ENCODE peak calls at places on chromosomes 3 and 15, in eight cellular contexts. One of them, this sample, is unnamed. For H3K36me3 and H3K4me1, the result is how much of the 10 kb centered on the place peaks cover.

GRCh38 chr15:89672221-89673161 is 6.7 kb downstream of the PLIN1 start:
- DNase-seq in adrenal gland: peak
- DNase-seq in colonic mucosa: no peak
- DNase-seq in effector memory CD4-positive, alpha-beta T cell: no peak
- DNase-seq in K562: no peak
- DNase-seq in cardiac muscle cell: no peak
- DNase-seq in PC-9: no peak
- DNase-seq in lower lobe of right lung: no peak
- DNase-seq in this sample: peak

GRCh38 chr3:45975696-45976095 is 19.9 kb downstream of the FYCO1 start:
- DNase-seq in colonic mucosa: no peak
- DNase-seq in PC-9: no peak
- DNase-seq in K562: no peak
- DNase-seq in cardiac muscle cell: no peak
- DNase-seq in lower lobe of right lung: no peak
- DNase-seq in effector memory CD4-positive, alpha-beta T cell: no peak
- DNase-seq in adrenal gland: no peak
- DNase-seq in this sample: no peak

GRCh38 chr15:69903476-69904295 is 194.0 kb downstream of the TLE3 start:
- DNase-seq in effector memory CD4-positive, alpha-beta T cell: no peak
- DNase-seq in colonic mucosa: no peak
- DNase-seq in lower lobe of right lung: no peak
- DNase-seq in K562: no peak
- DNase-seq in adrenal gland: no peak
- DNase-seq in PC-9: no peak
- DNase-seq in cardiac muscle cell: no peak
- DNase-seq in this sample: no peak

GRCh38 chr15:68679961-68680371 is 101.2 kb downstream of the CORO2B start:
- DNase-seq in colonic mucosa: no peak
- DNase-seq in adrenal gland: no peak
- DNase-seq in cardiac muscle cell: no peak
- DNase-seq in effector memory CD4-positive, alpha-beta T cell: no peak
- DNase-seq in lower lobe of right lung: no peak
- DNase-seq in PC-9: no peak
- DNase-seq in K562: no peak
- DNase-seq in this sample: no peak

GRCh38 chr3:25033407-25034029 is 394.5 kb upstream of the RARB start:
- DNase-seq in K562: no peak
- DNase-seq in adrenal gland: peak
- DNase-seq in PC-9: peak
- DNase-seq in effector memory CD4-positive, alpha-beta T cell: no peak
- DNase-seq in cardiac muscle cell: peak
- DNase-seq in colonic mucosa: peak
- DNase-seq in lower lobe of right lung: no peak
- DNase-seq in this sample: no peak

GRCh38 chr15:62067448-62068044 is 769 bp downstream of the C2CD4A start:
- DNase-seq in adrenal gland: peak
- DNase-seq in K562: no peak
- DNase-seq in PC-9: no peak
- DNase-seq in lower lobe of right lung: peak
- DNase-seq in effector memory CD4-positive, alpha-beta T cell: no peak
- DNase-seq in cardiac muscle cell: peak
- DNase-seq in colonic mucosa: peak
- DNase-seq in this sample: no peak

GRCh38 chr3:186782542-186783069 is 771 bp upstream of the EIF4A2 start:
- DNase-seq in colonic mucosa: no peak
- DNase-seq in cardiac muscle cell: no peak
- DNase-seq in lower lobe of right lung: no peak
- DNase-seq in PC-9: no peak
- DNase-seq in K562: no peak
- DNase-seq in adrenal gland: no peak
- DNase-seq in effector memory CD4-positive, alpha-beta T cell: no peak
- DNase-seq in this sample: no peak

GRCh38 chr3:140432176-140432753 is 245.6 kb upstream of the TRIM42 start:
- DNase-seq in cardiac muscle cell: no peak
- DNase-seq in lower lobe of right lung: no peak
- DNase-seq in K562: no peak
- DNase-seq in colonic mucosa: no peak
- DNase-seq in adrenal gland: no peak
- DNase-seq in effector memory CD4-positive, alpha-beta T cell: no peak
- DNase-seq in PC-9: no peak
- DNase-seq in this sample: no peak

GRCh38 chr15:79283252-79284048 is 928 bp downstream of the ANKRD34C start:
- DNase-seq in colonic mucosa: no peak
- DNase-seq in lower lobe of right lung: no peak
- DNase-seq in effector memory CD4-positive, alpha-beta T cell: no peak
- DNase-seq in PC-9: no peak
- DNase-seq in cardiac muscle cell: peak
- DNase-seq in K562: peak
- DNase-seq in adrenal gland: peak
- DNase-seq in this sample: no peak

GRCh38 chr3:60757724-60758123 is 493.5 kb downstream of the FHIT start:
- DNase-seq in PC-9: no peak
- DNase-seq in effector memory CD4-positive, alpha-beta T cell: no peak
- DNase-seq in colonic mucosa: no peak
- DNase-seq in cardiac muscle cell: no peak
- DNase-seq in lower lobe of right lung: no peak
- DNase-seq in adrenal gland: no peak
- DNase-seq in K562: no peak
- DNase-seq in this sample: no peak

GRCh38 chr3:140242818-140243276 is 307.9 kb downstream of the CLSTN2 start:
- DNase-seq in effector memory CD4-positive, alpha-beta T cell: no peak
- DNase-seq in cardiac muscle cell: peak
- DNase-seq in PC-9: no peak
- DNase-seq in adrenal gland: no peak
- DNase-seq in colonic mucosa: no peak
- DNase-seq in lower lobe of right lung: no peak
- DNase-seq in K562: no peak
- DNase-seq in this sample: no peak

GRCh38 chr3:187615630-187616029 is 54.6 kb downstream of the SST start:
- DNase-seq in colonic mucosa: no peak
- DNase-seq in adrenal gland: no peak
- DNase-seq in K562: no peak
- DNase-seq in lower lobe of right lung: no peak
- DNase-seq in cardiac muscle cell: no peak
- DNase-seq in PC-9: no peak
- DNase-seq in effector memory CD4-positive, alpha-beta T cell: no peak
- DNase-seq in this sample: no peak

GRCh38 chr3:186476541-186476940 is 67.6 kb downstream of the CRYGS start:
- DNase-seq in lower lobe of right lung: no peak
- DNase-seq in adrenal gland: no peak
- DNase-seq in K562: no peak
- DNase-seq in PC-9: no peak
- DNase-seq in effector memory CD4-positive, alpha-beta T cell: no peak
- DNase-seq in colonic mucosa: no peak
- DNase-seq in cardiac muscle cell: no peak
- DNase-seq in this sample: no peak

GRCh38 chr15:70327328-70328136 is 229.8 kb upstream of the TLE3 start:
- DNase-seq in K562: no peak
- DNase-seq in PC-9: peak
- DNase-seq in cardiac muscle cell: no peak
- DNase-seq in effector memory CD4-positive, alpha-beta T cell: no peak
- DNase-seq in colonic mucosa: no peak
- DNase-seq in lower lobe of right lung: no peak
- DNase-seq in adrenal gland: no peak
- DNase-seq in this sample: no peak

DNA sequence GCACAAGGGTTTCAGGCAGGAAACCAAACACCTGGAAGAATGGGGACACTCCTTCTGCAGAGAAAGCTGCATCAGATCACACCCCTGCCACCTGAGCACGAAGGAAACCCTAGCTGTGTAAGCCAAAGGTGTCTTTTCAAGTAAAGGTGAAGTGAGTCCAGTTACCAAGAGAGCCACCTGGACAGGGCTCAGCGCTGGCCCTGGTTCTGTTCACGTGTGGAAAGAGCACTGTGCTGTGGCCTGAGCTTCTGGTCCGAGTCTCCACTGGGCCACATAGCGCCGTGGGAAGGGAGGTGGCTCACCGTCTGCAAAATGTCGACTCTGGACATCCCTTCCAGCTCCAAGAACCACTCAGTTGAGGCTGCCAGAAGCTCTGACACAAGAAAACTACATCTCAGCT is 151.1 kb downstream of the ADAMTS17 start:
- DNase-seq in lower lobe of right lung: no peak
- DNase-seq in K562: no peak
- DNase-seq in cardiac muscle cell: no peak
- DNase-seq in adrenal gland: no peak
- DNase-seq in PC-9: no peak
- DNase-seq in colonic mucosa: no peak
- DNase-seq in effector memory CD4-positive, alpha-beta T cell: no peak
- DNase-seq in this sample: peak
- H3K36me3 ChIP-seq in lower lobe of right lung: under half
- H3K36me3 ChIP-seq in K562: under half
- H3K36me3 ChIP-seq in cardiac muscle cell: under half
- H3K36me3 ChIP-seq in adrenal gland: under half
- H3K36me3 ChIP-seq in PC-9: under half
- H3K36me3 ChIP-seq in colonic mucosa: under half
- H3K36me3 ChIP-seq in effector memory CD4-positive, alpha-beta T cell: under half
- H3K36me3 ChIP-seq in this sample: under half

DNA sequence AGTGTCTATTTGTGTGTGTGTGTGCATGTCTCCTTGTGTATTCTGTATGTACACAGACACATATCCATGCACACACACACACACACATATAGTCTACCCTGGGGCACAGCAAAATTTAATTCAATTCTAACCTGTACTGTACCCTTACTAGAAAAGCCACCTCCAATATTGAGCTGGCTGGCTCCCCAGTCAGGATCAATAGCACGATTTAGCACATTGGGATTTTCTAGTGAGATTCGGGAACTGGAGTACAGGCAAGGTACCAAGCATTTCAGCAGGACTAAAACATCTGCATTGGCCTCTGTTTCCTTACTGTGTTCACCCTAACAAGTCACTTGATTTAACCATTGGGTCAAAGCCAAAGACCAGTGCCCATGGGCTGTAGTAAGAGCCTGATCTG is 13.2 kb downstream of the FSTL1 start:
- DNase-seq in lower lobe of right lung: no peak
- DNase-seq in effector memory CD4-positive, alpha-beta T cell: no peak
- DNase-seq in cardiac muscle cell: no peak
- DNase-seq in colonic mucosa: no peak
- DNase-seq in PC-9: no peak
- DNase-seq in adrenal gland: no peak
- DNase-seq in K562: no peak
- DNase-seq in this sample: no peak
- H3K4me1 ChIP-seq in lower lobe of right lung: half or more
- H3K4me1 ChIP-seq in effector memory CD4-positive, alpha-beta T cell: under half
- H3K4me1 ChIP-seq in cardiac muscle cell: under half
- H3K4me1 ChIP-seq in colonic mucosa: under half
- H3K4me1 ChIP-seq in PC-9: under half
- H3K4me1 ChIP-seq in adrenal gland: under half
- H3K4me1 ChIP-seq in K562: under half
- H3K4me1 ChIP-seq in this sample: under half

GRCh38 chr3:124877617-124878016 is 9.5 kb downstream of the ITGB5 start:
- DNase-seq in adrenal gland: no peak
- DNase-seq in PC-9: no peak
- DNase-seq in effector memory CD4-positive, alpha-beta T cell: no peak
- DNase-seq in K562: no peak
- DNase-seq in lower lobe of right lung: no peak
- DNase-seq in colonic mucosa: no peak
- DNase-seq in cardiac muscle cell: no peak
- DNase-seq in this sample: no peak
- H3K27ac ChIP-seq in adrenal gland: no peak
- H3K27ac ChIP-seq in PC-9: peak
- H3K27ac ChIP-seq in effector memory CD4-positive, alpha-beta T cell: no peak
- H3K27ac ChIP-seq in K562: peak
- H3K27ac ChIP-seq in lower lobe of right lung: no peak
- H3K27ac ChIP-seq in colonic mucosa: no peak
- H3K27ac ChIP-seq in cardiac muscle cell: no peak
- H3K27ac ChIP-seq in this sample: no peak

DNA sequence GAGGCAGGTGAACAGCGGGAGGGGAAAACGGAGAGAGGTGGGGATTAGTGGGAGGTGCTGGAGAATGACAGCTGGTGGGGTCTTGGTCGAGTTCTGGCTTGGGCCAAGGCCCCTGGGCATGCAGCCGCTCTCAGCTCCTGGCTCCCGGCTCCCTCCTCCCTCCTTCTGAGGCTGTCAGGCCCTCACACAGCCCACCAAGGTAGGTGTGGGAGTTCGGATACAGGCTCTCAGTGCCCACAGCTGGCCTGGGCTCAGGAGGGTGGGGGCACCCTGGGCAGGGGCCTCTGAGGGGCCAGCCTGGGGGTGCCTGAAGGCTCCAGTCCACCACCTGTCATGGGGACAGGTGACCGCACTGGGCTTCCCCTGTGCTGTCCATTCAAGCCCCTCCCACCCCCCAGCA is 39.9 kb downstream of the PLXNA1 start:
- DNase-seq in effector memory CD4-positive, alpha-beta T cell: no peak
- DNase-seq in K562: no peak
- DNase-seq in PC-9: no peak
- DNase-seq in colonic mucosa: no peak
- DNase-seq in lower lobe of right lung: no peak
- DNase-seq in adrenal gland: no peak
- DNase-seq in cardiac muscle cell: no peak
- DNase-seq in this sample: no peak
- H3K36me3 ChIP-seq in effector memory CD4-positive, alpha-beta T cell: under half
- H3K36me3 ChIP-seq in K562: half or more
- H3K36me3 ChIP-seq in PC-9: under half
- H3K36me3 ChIP-seq in colonic mucosa: under half
- H3K36me3 ChIP-seq in lower lobe of right lung: half or more
- H3K36me3 ChIP-seq in adrenal gland: under half
- H3K36me3 ChIP-seq in cardiac muscle cell: under half
- H3K36me3 ChIP-seq in this sample: under half

GRCh38 chr3:52836471-52836845 is 1.6 kb upstream of the MUSTN1 start:
- DNase-seq in PC-9: no peak
- DNase-seq in adrenal gland: no peak
- DNase-seq in colonic mucosa: no peak
- DNase-seq in lower lobe of right lung: no peak
- DNase-seq in K562: no peak
- DNase-seq in effector memory CD4-positive, alpha-beta T cell: no peak
- DNase-seq in cardiac muscle cell: no peak
- DNase-seq in this sample: no peak

GRCh38 chr3:52836991-52837390 is 2.2 kb upstream of the MUSTN1 start:
- DNase-seq in PC-9: no peak
- DNase-seq in adrenal gland: no peak
- DNase-seq in lower lobe of right lung: no peak
- DNase-seq in colonic mucosa: no peak
- DNase-seq in effector memory CD4-positive, alpha-beta T cell: no peak
- DNase-seq in K562: no peak
- DNase-seq in cardiac muscle cell: no peak
- DNase-seq in this sample: no peak

GRCh38 chr3:52839892-52840545 is 5.2 kb upstream of the MUSTN1 start:
- DNase-seq in effector memory CD4-positive, alpha-beta T cell: no peak
- DNase-seq in lower lobe of right lung: no peak
- DNase-seq in PC-9: no peak
- DNase-seq in adrenal gland: no peak
- DNase-seq in colonic mucosa: no peak
- DNase-seq in K562: no peak
- DNase-seq in cardiac muscle cell: no peak
- DNase-seq in this sample: no peak

GRCh38 chr3:52839268-52839575 is 4.4 kb upstream of the MUSTN1 start:
- DNase-seq in lower lobe of right lung: no peak
- DNase-seq in PC-9: no peak
- DNase-seq in cardiac muscle cell: no peak
- DNase-seq in effector memory CD4-positive, alpha-beta T cell: no peak
- DNase-seq in K562: no peak
- DNase-seq in adrenal gland: no peak
- DNase-seq in colonic mucosa: no peak
- DNase-seq in this sample: no peak

GRCh38 chr3:52838561-52839267 is 3.9 kb upstream of the MUSTN1 start:
- DNase-seq in K562: no peak
- DNase-seq in PC-9: no peak
- DNase-seq in effector memory CD4-positive, alpha-beta T cell: no peak
- DNase-seq in adrenal gland: no peak
- DNase-seq in cardiac muscle cell: no peak
- DNase-seq in colonic mucosa: no peak
- DNase-seq in lower lobe of right lung: no peak
- DNase-seq in this sample: peak
- H3K4me1 ChIP-seq in K562: under half
- H3K4me1 ChIP-seq in PC-9: under half
- H3K4me1 ChIP-seq in effector memory CD4-positive, alpha-beta T cell: under half
- H3K4me1 ChIP-seq in adrenal gland: under half
- H3K4me1 ChIP-seq in cardiac muscle cell: under half
- H3K4me1 ChIP-seq in colonic mucosa: under half
- H3K4me1 ChIP-seq in lower lobe of right lung: under half
- H3K4me1 ChIP-seq in this sample: under half

This sample was measured in Peyer's patch.